ENCODE peak calls at places on chromosomes 4 and X, in eight cellular contexts. B is stimulated activated CD8-positive, alpha-beta memory T cell treated with anti-CD3 and anti-CD28 coated beads, Interleukin-4, amount 100 ng/mL, for 4 hours; J is T-helper 1 cell; L is T-helper 9 cell; T is NCI-H1105 treated with DMSO at 0.1 percent for 48 hours; F is effector CD8-positive, alpha-beta T cell; Y is T1000; G is epithelial cell of esophagus. D is an unnamed sample.

GRCh38 chr4:8071741-8072140 is 86.9 kb downstream of the ABLIM2 start:
- DNase-seq in B (no peak), J (no peak), L (no peak), T (no peak), F (no peak), Y (no peak), G (no peak), D (no peak)

GRCh38 chrX:123899701-123900100 is 39.8 kb downstream of the XIAP start:
- DNase-seq in B (no peak), J (no peak), L (no peak), T (no peak), F (no peak), Y (no peak), G (no peak), D (no peak)

GRCh38 chr4:30294295-30294694 is 425.9 kb upstream of the PCDH7 start:
- DNase-seq in B (no peak), J (no peak), L (no peak), T (no peak), F (no peak), Y (no peak), G (no peak), D (no peak)

GRCh38 chr4:147714575-147715401 is 17.1 kb upstream of the ARHGAP10 start:
- DNase-seq in B (no peak), J (no peak), L (no peak), T (no peak), F (no peak), Y (no peak), G (peak), D (peak)

GRCh38 chrX:39945709-39946108 is 152.0 kb downstream of the BCOR start:
- DNase-seq in B (no peak), J (no peak), L (no peak), T (no peak), F (no peak), Y (no peak), G (no peak), D (no peak)

GRCh38 chr4:171812377-171813194 is 618 bp upstream of the GALNTL6 start:
- DNase-seq in B (no peak), J (no peak), L (no peak), T (no peak), F (no peak), Y (peak), G (no peak), D (peak)

GRCh38 chr4:107913283-107913899 is 18.0 kb upstream of the CYP2U1 start:
- DNase-seq in B (no peak), J (peak), L (no peak), T (peak), F (no peak), Y (peak), G (peak), D (peak)

GRCh38 chrX:113828470-113828869 is 755.4 kb upstream of the HTR2C start:
- DNase-seq in B (no peak), J (no peak), L (no peak), T (no peak), F (no peak), Y (no peak), G (no peak), D (no peak)

GRCh38 chr4:25821267-25821666 is 41.5 kb downstream of the SEL1L3 start:
- DNase-seq in B (no peak), J (no peak), L (no peak), T (no peak), F (no peak), Y (no peak), G (no peak), D (no peak)

GRCh38 chr4:59200992-59201391 is 1999.1 kb upstream of the ADGRL3 start:
- DNase-seq in B (no peak), J (no peak), L (no peak), T (no peak), F (no peak), Y (no peak), G (no peak), D (no peak)

GRCh38 chr4:184313058-184313709 is 95.5 kb upstream of the ENPP6 start:
- DNase-seq in B (no peak), J (peak), L (no peak), T (no peak), F (no peak), Y (no peak), G (no peak), D (no peak)

GRCh38 chrX:126238220-126238619 is 72.1 kb upstream of the DCAF12L2 start:
- DNase-seq in B (no peak), J (no peak), L (no peak), T (no peak), F (no peak), Y (no peak), G (no peak), D (no peak)

GRCh38 chrX:12929701-12930100 is 23.3 kb downstream of the TLR8 start:
- DNase-seq in B (no peak), J (no peak), L (no peak), T (no peak), F (no peak), Y (no peak), G (peak), D (peak)